ENCODE peak calls at places on chromosomes 1 and 21, in four cellular contexts. One of them, this sample, is unnamed.

GRCh38 chr1:85259866-85260345 is 444 bp upstream of the C1orf52 start:
- DNase-seq in B cell: no peak
- DNase-seq in AG08395: peak
- DNase-seq in Right ventricle myocardium inferior: no peak
- DNase-seq in this sample: no peak

GRCh38 chr1:116988248-116988647 is 13.3 kb upstream of the CD101 start:
- DNase-seq in B cell: no peak
- DNase-seq in AG08395: no peak
- DNase-seq in Right ventricle myocardium inferior: peak
- DNase-seq in this sample: no peak

GRCh38 chr21:41142051-41142795 is 25.7 kb upstream of the BACE2 start:
- DNase-seq in Right ventricle myocardium inferior: no peak
- DNase-seq in B cell: no peak
- DNase-seq in AG08395: peak
- DNase-seq in this sample: no peak

GRCh38 chr21:42864812-42865211 is 14.5 kb downstream of the WDR4 start:
- DNase-seq in AG08395: peak
- DNase-seq in B cell: no peak
- DNase-seq in Right ventricle myocardium inferior: peak
- DNase-seq in this sample: no peak

GRCh38 chr1:219555031-219555667 is 57.8 kb downstream of the ZC3H11B start:
- DNase-seq in AG08395: peak
- DNase-seq in B cell: no peak
- DNase-seq in Right ventricle myocardium inferior: no peak
- DNase-seq in this sample: no peak

GRCh38 chr1:40939320-40940059 is 40.0 kb upstream of the CTPS1 start:
- DNase-seq in AG08395: peak
- DNase-seq in Right ventricle myocardium inferior: peak
- DNase-seq in B cell: no peak
- DNase-seq in this sample: no peak

GRCh38 chr1:103529746-103530145 is 4.2 kb downstream of the RNPC3 start:
- DNase-seq in AG08395: no peak
- DNase-seq in Right ventricle myocardium inferior: no peak
- DNase-seq in B cell: no peak
- DNase-seq in this sample: no peak

GRCh38 chr1:89799495-89799894 is 21.3 kb upstream of the LRRC8D start:
- DNase-seq in B cell: no peak
- DNase-seq in AG08395: no peak
- DNase-seq in Right ventricle myocardium inferior: no peak
- DNase-seq in this sample: no peak

GRCh38 chr1:187185389-187185788 is 356.6 kb downstream of the PLA2G4A start:
- DNase-seq in Right ventricle myocardium inferior: no peak
- DNase-seq in AG08395: no peak
- DNase-seq in B cell: no peak
- DNase-seq in this sample: no peak

GRCh38 chr1:193183019-193183643 is 3.3 kb downstream of the B3GALT2 start:
- DNase-seq in B cell: no peak
- DNase-seq in Right ventricle myocardium inferior: no peak
- DNase-seq in AG08395: peak
- DNase-seq in this sample: no peak

GRCh38 chr1:30412241-30413110 is 310.9 kb downstream of the MATN1 start:
- DNase-seq in Right ventricle myocardium inferior: no peak
- DNase-seq in B cell: peak
- DNase-seq in AG08395: peak
- DNase-seq in this sample: no peak

GRCh38 chr1:99808391-99809115 is 41.6 kb upstream of the AGL start:
- DNase-seq in AG08395: peak
- DNase-seq in Right ventricle myocardium inferior: no peak
- DNase-seq in B cell: no peak
- DNase-seq in this sample: no peak

GRCh38 chr1:113875714-113876113 is 4.2 kb upstream of the PTPN22 start:
- DNase-seq in AG08395: no peak
- DNase-seq in Right ventricle myocardium inferior: no peak
- DNase-seq in B cell: no peak
- DNase-seq in this sample: no peak

GRCh38 chr1:23385119-23385621 is 15.5 kb upstream of the ZNF436 start:
- DNase-seq in AG08395: no peak
- DNase-seq in Right ventricle myocardium inferior: no peak
- DNase-seq in B cell: no peak
- DNase-seq in this sample: no peak

GRCh38 chr1:35762204-35762603 is 7.6 kb downstream of the CLSPN start:
- DNase-seq in AG08395: no peak
- DNase-seq in Right ventricle myocardium inferior: no peak
- DNase-seq in B cell: no peak
- DNase-seq in this sample: no peak

GRCh38 chr1:152479792-152480595 is 30.6 kb upstream of the LCE5A start:
- DNase-seq in B cell: no peak
- DNase-seq in Right ventricle myocardium inferior: no peak
- DNase-seq in AG08395: peak
- DNase-seq in this sample: no peak

GRCh38 chr1:32724678-32725594 is 22.4 kb upstream of the SYNC start:
- DNase-seq in Right ventricle myocardium inferior: no peak
- DNase-seq in AG08395: peak
- DNase-seq in B cell: no peak
- DNase-seq in this sample: no peak

GRCh38 chr1:118290046-118290445 is 105.0 kb upstream of the SPAG17 start:
- DNase-seq in Right ventricle myocardium inferior: no peak
- DNase-seq in AG08395: no peak
- DNase-seq in B cell: no peak
- DNase-seq in this sample: no peak

GRCh38 chr1:1245178-1245839 is 1.2 kb downstream of the C1QTNF12 start:
- DNase-seq in Right ventricle myocardium inferior: no peak
- DNase-seq in B cell: no peak
- DNase-seq in AG08395: no peak
- DNase-seq in this sample: no peak

GRCh38 chr1:211606914-211607751 is 28.2 kb upstream of the SLC30A1 start:
- DNase-seq in AG08395: no peak
- DNase-seq in B cell: peak
- DNase-seq in Right ventricle myocardium inferior: peak
- DNase-seq in this sample: peak

GRCh38 chr1:218779341-218779831 is 394.3 kb upstream of the LYPLAL1 start:
- DNase-seq in AG08395: no peak
- DNase-seq in Right ventricle myocardium inferior: no peak
- DNase-seq in B cell: no peak
- DNase-seq in this sample: no peak

GRCh38 chr1:31707711-31708110 is 3.9 kb upstream of the COL16A1 start:
- DNase-seq in Right ventricle myocardium inferior: no peak
- DNase-seq in B cell: peak
- DNase-seq in AG08395: peak
- DNase-seq in this sample: no peak

GRCh38 chr1:152959801-152960451 is 10.5 kb upstream of the SPRR4 start:
- DNase-seq in B cell: no peak
- DNase-seq in AG08395: no peak
- DNase-seq in Right ventricle myocardium inferior: no peak
- DNase-seq in this sample: no peak

GRCh38 chr1:160096491-160097116 is 1.8 kb downstream of the IGSF8 start:
- DNase-seq in Right ventricle myocardium inferior: no peak
- DNase-seq in B cell: no peak
- DNase-seq in AG08395: peak
- DNase-seq in this sample: peak

GRCh38 chr1:244330318-244330625 is 121.4 kb downstream of the ADSS2 start:
- DNase-seq in B cell: no peak
- DNase-seq in AG08395: no peak
- DNase-seq in Right ventricle myocardium inferior: no peak
- DNase-seq in this sample: no peak

GRCh38 chr21:21111309-21111920 is 113.2 kb downstream of the NCAM2 start:
- DNase-seq in Right ventricle myocardium inferior: peak
- DNase-seq in AG08395: no peak
- DNase-seq in B cell: no peak
- DNase-seq in this sample: no peak

GRCh38 chr1:207336559-207337467 is 15.3 kb downstream of the CD55 start:
- DNase-seq in AG08395: no peak
- DNase-seq in B cell: peak
- DNase-seq in Right ventricle myocardium inferior: no peak
- DNase-seq in this sample: peak

GRCh38 chr1:72780212-72780611 is 497.9 kb upstream of the NEGR1 start:
- DNase-seq in B cell: no peak
- DNase-seq in Right ventricle myocardium inferior: no peak
- DNase-seq in AG08395: no peak
- DNase-seq in this sample: no peak

GRCh38 chr1:66207484-66207883 is 326.5 kb upstream of the SGIP1 start:
- DNase-seq in B cell: no peak
- DNase-seq in Right ventricle myocardium inferior: no peak
- DNase-seq in AG08395: peak
- DNase-seq in this sample: no peak

GRCh38 chr1:98454666-98455065 is 206.9 kb upstream of the SNX7 start:
- DNase-seq in B cell: no peak
- DNase-seq in Right ventricle myocardium inferior: no peak
- DNase-seq in AG08395: no peak
- DNase-seq in this sample: no peak

GRCh38 chr1:205037539-205037938 is 5.5 kb upstream of the CNTN2 start:
- DNase-seq in Right ventricle myocardium inferior: no peak
- DNase-seq in B cell: no peak
- DNase-seq in AG08395: no peak
- DNase-seq in this sample: no peak

GRCh38 chr1:230186003-230186863 is 119.2 kb downstream of the GALNT2 start:
- DNase-seq in B cell: no peak
- DNase-seq in Right ventricle myocardium inferior: no peak
- DNase-seq in AG08395: peak
- DNase-seq in this sample: no peak

GRCh38 chr1:47944561-47944960 is 52.6 kb downstream of the TRABD2B start:
- DNase-seq in Right ventricle myocardium inferior: no peak
- DNase-seq in B cell: no peak
- DNase-seq in AG08395: peak
- DNase-seq in this sample: no peak

GRCh38 chr1:54392401-54392800 is 13.8 kb downstream of the SSBP3 start:
- DNase-seq in B cell: no peak
- DNase-seq in AG08395: no peak
- DNase-seq in Right ventricle myocardium inferior: no peak
- DNase-seq in this sample: no peak

GRCh38 chr1:115544131-115544530 is 97.6 kb upstream of the VANGL1 start:
- DNase-seq in Right ventricle myocardium inferior: no peak
- DNase-seq in B cell: no peak
- DNase-seq in AG08395: no peak
- DNase-seq in this sample: no peak

GRCh38 chr1:67019600-67020136 is 34.3 kb downstream of the SLC35D1 start:
- DNase-seq in AG08395: peak
- DNase-seq in Right ventricle myocardium inferior: no peak
- DNase-seq in B cell: no peak
- DNase-seq in this sample: no peak

GRCh38 chr1:247293047-247293446 is 37.2 kb downstream of the VN1R5 start:
- DNase-seq in Right ventricle myocardium inferior: no peak
- DNase-seq in B cell: no peak
- DNase-seq in AG08395: no peak
- DNase-seq in this sample: no peak

GRCh38 chr1:179079113-179079761 is 2.6 kb upstream of the TOR3A start:
- DNase-seq in B cell: peak
- DNase-seq in Right ventricle myocardium inferior: no peak
- DNase-seq in AG08395: peak
- DNase-seq in this sample: no peak